ENCODE peak calls at places on chromosomes 7 and 10, in six cellular contexts. One of them, this sample, is unnamed.

GRCh38 chr10:14975672-14976273 is 16.6 kb downstream of the MEIG1 start:
- DNase-seq in GM12892: no peak
- DNase-seq in GM12878: no peak
- DNase-seq in HepG2: no peak
- DNase-seq in K562: peak; percentile 19
- DNase-seq in H1: no peak
- DNase-seq in this sample: no peak

GRCh38 chr7:34371922-34372321 is 286.1 kb upstream of the NPSR1 start:
- DNase-seq in GM12878: no peak
- DNase-seq in H1: no peak
- DNase-seq in HepG2: no peak
- DNase-seq in K562: no peak
- DNase-seq in GM12892: no peak
- DNase-seq in this sample: no peak

GRCh38 chr7:45677311-45677900 is 103.2 kb downstream of the ADCY1 start:
- DNase-seq in HepG2: no peak
- DNase-seq in K562: no peak
- DNase-seq in GM12878: no peak
- DNase-seq in H1: peak; percentile 8
- DNase-seq in GM12892: no peak
- DNase-seq in this sample: no peak

GRCh38 chr10:47372726-47373125 is 11.4 kb downstream of the ZNF488 start:
- DNase-seq in K562: no peak
- DNase-seq in H1: peak; percentile 37
- DNase-seq in HepG2: no peak
- DNase-seq in GM12892: no peak
- DNase-seq in GM12878: no peak
- DNase-seq in this sample: no peak

GRCh38 chr7:20331231-20331880 is 656 bp downstream of the ITGB8 start:
- DNase-seq in H1: no peak
- DNase-seq in GM12878: no peak
- DNase-seq in K562: no peak
- DNase-seq in HepG2: no peak
- DNase-seq in GM12892: peak; percentile 34
- DNase-seq in this sample: peak; percentile 22

GRCh38 chr7:142385528-142386340 is 127.9 kb upstream of the PRSS58 start:
- DNase-seq in GM12878: peak; percentile 13
- DNase-seq in HepG2: peak; percentile 32
- DNase-seq in K562: peak; percentile 75
- DNase-seq in GM12892: no peak
- DNase-seq in H1: peak; percentile 68
- DNase-seq in this sample: peak; percentile 16

GRCh38 chr10:34031410-34031809 is 696.9 kb upstream of the NRP1 start:
- DNase-seq in GM12878: no peak
- DNase-seq in K562: no peak
- DNase-seq in HepG2: no peak
- DNase-seq in H1: no peak
- DNase-seq in GM12892: no peak
- DNase-seq in this sample: no peak

GRCh38 chr10:83343676-83344075 is 795.6 kb upstream of the GHITM start:
- DNase-seq in GM12892: no peak
- DNase-seq in GM12878: no peak
- DNase-seq in H1: no peak
- DNase-seq in HepG2: no peak
- DNase-seq in K562: no peak
- DNase-seq in this sample: no peak

GRCh38 chr10:116170815-116171250 is 102.2 kb downstream of the GFRA1 start:
- DNase-seq in GM12892: no peak
- DNase-seq in K562: no peak
- DNase-seq in HepG2: no peak
- DNase-seq in H1: no peak
- DNase-seq in GM12878: no peak
- DNase-seq in this sample: no peak

GRCh38 chr10:19620867-19621266 is 195.4 kb upstream of the PLXDC2 start:
- DNase-seq in HepG2: no peak
- DNase-seq in GM12878: no peak
- DNase-seq in H1: no peak
- DNase-seq in K562: no peak
- DNase-seq in GM12892: no peak
- DNase-seq in this sample: no peak

GRCh38 chr10:103691723-103692380 is 163.5 kb downstream of the SH3PXD2A start:
- DNase-seq in H1: no peak
- DNase-seq in GM12878: no peak
- DNase-seq in K562: peak; percentile 57
- DNase-seq in GM12892: peak; percentile 58
- DNase-seq in HepG2: no peak
- DNase-seq in this sample: no peak

GRCh38 chr7:101941481-101942383 is 124.3 kb downstream of the CUX1 start:
- DNase-seq in K562: no peak
- DNase-seq in HepG2: no peak
- DNase-seq in GM12878: no peak
- DNase-seq in H1: no peak
- DNase-seq in GM12892: no peak
- DNase-seq in this sample: no peak

GRCh38 chr7:124030964-124031363 is 1.9 kb downstream of the TMEM229A start:
- DNase-seq in K562: no peak
- DNase-seq in GM12892: no peak
- DNase-seq in GM12878: no peak
- DNase-seq in H1: no peak
- DNase-seq in HepG2: no peak
- DNase-seq in this sample: no peak

GRCh38 chr10:33041783-33042437 is 83.9 kb upstream of the ITGB1 start:
- DNase-seq in GM12892: no peak
- DNase-seq in GM12878: no peak
- DNase-seq in H1: peak; percentile 44
- DNase-seq in HepG2: no peak
- DNase-seq in K562: no peak
- DNase-seq in this sample: no peak

GRCh38 chr7:452791-453455 is 66.7 kb downstream of the PDGFA start:
- DNase-seq in GM12878: no peak
- DNase-seq in GM12892: peak; percentile 61
- DNase-seq in H1: no peak
- DNase-seq in HepG2: no peak
- DNase-seq in K562: no peak
- DNase-seq in this sample: no peak

GRCh38 chr10:29317423-29318021 is 28.7 kb downstream of the LYZL1 start:
- DNase-seq in GM12878: no peak
- DNase-seq in GM12892: no peak
- DNase-seq in HepG2: peak; percentile 73
- DNase-seq in H1: no peak
- DNase-seq in K562: no peak
- DNase-seq in this sample: no peak

DNA sequence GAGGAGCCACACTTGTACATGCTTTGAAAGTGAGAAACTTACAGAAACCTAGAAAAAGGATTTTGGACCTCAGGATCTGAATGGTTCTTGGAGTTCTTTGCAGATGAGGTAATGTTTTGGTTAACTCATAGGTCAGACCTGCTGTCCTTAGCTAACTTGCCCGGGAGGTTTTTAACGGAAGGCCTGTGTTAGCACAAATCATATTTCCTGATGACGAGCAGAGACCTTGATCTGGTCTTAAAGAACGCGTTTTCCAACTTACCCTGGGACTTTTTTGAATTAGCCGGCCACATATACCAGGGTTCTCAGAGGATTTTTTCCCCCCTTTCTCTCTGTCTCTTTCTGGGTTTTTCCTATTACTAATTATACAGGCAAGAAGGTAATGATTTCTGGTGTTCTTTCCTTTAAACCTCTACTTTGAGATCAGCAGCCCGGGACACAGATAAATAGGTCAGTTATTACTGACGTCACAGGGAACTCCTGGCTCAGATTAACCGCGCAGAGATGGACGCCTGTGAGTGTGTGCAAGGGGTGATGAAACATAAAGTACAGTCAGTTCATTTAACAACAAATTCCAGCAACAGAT is 101.8 kb upstream of the KLF6 start:
- DNase-seq in H1: no peak
- DNase-seq in GM12892: no peak
- DNase-seq in HepG2: peak; percentile 90
- DNase-seq in K562: no peak
- DNase-seq in GM12878: no peak
- DNase-seq in this sample: no peak
- TF ChIP-seq TAF1 in H1: no peak
- TF ChIP-seq TAF1 in GM12892: no peak
- TF ChIP-seq TAF1 in HepG2: no peak
- TF ChIP-seq TAF1 in K562: no peak
- TF ChIP-seq TAF1 in GM12878: no peak
- TF ChIP-seq TAF1 in this sample: no peak

GRCh38 chr7:130877676-130878305 is 143.8 kb upstream of the KLF14 start:
- DNase-seq in GM12878: no peak
- DNase-seq in HepG2: no peak
- DNase-seq in H1: no peak
- DNase-seq in GM12892: no peak
- DNase-seq in K562: no peak
- DNase-seq in this sample: no peak
- TF ChIP-seq POLR2AphosphoS5 in GM12878: no peak
- TF ChIP-seq POLR2AphosphoS5 in HepG2: no peak
- TF ChIP-seq POLR2AphosphoS5 in H1: no peak
- TF ChIP-seq POLR2AphosphoS5 in GM12892: no peak
- TF ChIP-seq POLR2AphosphoS5 in K562: no peak
- TF ChIP-seq POLR2AphosphoS5 in this sample: no peak

DNA sequence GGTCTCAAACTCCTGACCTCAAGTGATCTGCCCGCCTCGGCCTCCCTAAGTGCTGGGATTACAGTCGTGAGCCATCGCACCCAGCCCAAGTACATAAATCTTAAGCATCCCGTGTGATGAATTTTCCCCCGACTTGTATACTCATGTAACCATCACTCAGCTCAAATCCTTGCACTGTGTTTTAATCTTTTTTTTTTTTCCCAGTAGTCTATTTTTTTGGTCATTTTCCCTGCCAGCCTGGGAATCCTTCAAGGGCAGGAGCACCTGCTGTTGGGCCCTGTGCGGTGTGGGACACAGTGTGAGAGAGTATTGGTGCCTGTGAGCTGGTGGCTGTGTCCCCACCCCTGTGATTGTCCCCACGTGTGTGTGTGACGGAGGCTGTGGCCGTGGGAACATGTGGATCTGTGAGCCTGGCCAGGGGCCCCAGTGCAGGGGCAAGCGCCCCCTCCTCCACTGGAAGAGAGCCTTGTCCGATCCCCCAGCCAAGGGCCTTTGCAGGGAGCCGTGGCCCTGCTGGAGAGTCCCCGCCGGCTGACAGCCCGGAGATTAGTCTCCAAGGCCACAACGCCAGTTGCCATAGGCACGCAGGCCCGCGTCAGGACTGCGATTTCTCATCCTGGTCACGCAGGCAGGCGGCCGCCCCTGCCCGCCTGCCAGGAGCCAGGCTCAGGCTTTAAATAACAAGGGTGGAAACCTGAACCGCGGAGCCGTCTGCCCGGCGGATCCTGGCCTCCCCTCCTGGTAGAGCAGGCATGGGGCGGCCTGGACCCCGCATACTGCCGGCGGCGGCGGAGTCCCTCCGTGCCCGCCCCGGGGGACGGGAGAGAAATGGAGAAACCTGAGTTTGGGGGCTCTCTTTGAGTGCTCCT is 26.5 kb downstream of the GTF2IRD1 start:
- DNase-seq in GM12892: no peak
- DNase-seq in HepG2: peak; percentile 62
- DNase-seq in K562: no peak
- DNase-seq in H1: peak; percentile 81
- DNase-seq in GM12878: no peak
- DNase-seq in this sample: peak; percentile 55
- TF ChIP-seq POLR2A in GM12892: no peak
- TF ChIP-seq POLR2A in HepG2: no peak
- TF ChIP-seq POLR2A in K562: no peak
- TF ChIP-seq POLR2A in H1: no peak
- TF ChIP-seq POLR2A in GM12878: no peak
- TF ChIP-seq POLR2A in this sample: no peak

DNA sequence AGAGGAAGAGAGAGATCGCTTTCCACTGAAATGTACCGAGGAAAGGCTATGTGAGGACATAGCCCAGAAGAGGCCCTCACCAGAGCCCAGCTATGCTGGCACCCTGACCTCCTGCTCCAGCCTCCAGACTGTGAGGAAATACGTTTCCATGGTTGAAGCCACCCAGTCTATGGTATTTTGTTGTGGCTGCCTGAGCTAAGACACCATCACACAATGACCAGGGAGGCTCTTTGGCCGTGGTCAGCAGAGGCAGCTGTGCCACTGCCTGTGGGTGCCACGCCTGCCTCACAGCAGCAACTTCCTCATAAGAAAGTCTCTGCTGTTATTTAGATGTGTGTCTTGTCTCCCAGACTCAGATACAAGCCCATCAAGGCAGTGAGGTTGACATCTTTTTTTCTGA is 182.7 kb upstream of the PLXNA4 start:
- DNase-seq in GM12878: no peak
- DNase-seq in K562: no peak
- DNase-seq in GM12892: no peak
- DNase-seq in HepG2: no peak
- DNase-seq in H1: no peak
- DNase-seq in this sample: no peak
- TF ChIP-seq TAF1 in GM12878: no peak
- TF ChIP-seq TAF1 in K562: no peak
- TF ChIP-seq TAF1 in GM12892: no peak
- TF ChIP-seq TAF1 in HepG2: no peak
- TF ChIP-seq TAF1 in H1: no peak
- TF ChIP-seq TAF1 in this sample: no peak

GRCh38 chr10:25174461-25175230 is at the start of gene GPR158:
- DNase-seq in H1: peak; percentile 95
- DNase-seq in GM12892: no peak
- DNase-seq in HepG2: peak; percentile 55
- DNase-seq in K562: peak; percentile 84
- DNase-seq in GM12878: no peak
- DNase-seq in this sample: peak; percentile 44
- TF ChIP-seq POLR2AphosphoS5 in H1: no peak
- TF ChIP-seq POLR2AphosphoS5 in GM12892: no peak
- TF ChIP-seq POLR2AphosphoS5 in HepG2: no peak
- TF ChIP-seq POLR2AphosphoS5 in K562: no peak
- TF ChIP-seq POLR2AphosphoS5 in GM12878: no peak
- TF ChIP-seq POLR2AphosphoS5 in this sample: no peak

DNA sequence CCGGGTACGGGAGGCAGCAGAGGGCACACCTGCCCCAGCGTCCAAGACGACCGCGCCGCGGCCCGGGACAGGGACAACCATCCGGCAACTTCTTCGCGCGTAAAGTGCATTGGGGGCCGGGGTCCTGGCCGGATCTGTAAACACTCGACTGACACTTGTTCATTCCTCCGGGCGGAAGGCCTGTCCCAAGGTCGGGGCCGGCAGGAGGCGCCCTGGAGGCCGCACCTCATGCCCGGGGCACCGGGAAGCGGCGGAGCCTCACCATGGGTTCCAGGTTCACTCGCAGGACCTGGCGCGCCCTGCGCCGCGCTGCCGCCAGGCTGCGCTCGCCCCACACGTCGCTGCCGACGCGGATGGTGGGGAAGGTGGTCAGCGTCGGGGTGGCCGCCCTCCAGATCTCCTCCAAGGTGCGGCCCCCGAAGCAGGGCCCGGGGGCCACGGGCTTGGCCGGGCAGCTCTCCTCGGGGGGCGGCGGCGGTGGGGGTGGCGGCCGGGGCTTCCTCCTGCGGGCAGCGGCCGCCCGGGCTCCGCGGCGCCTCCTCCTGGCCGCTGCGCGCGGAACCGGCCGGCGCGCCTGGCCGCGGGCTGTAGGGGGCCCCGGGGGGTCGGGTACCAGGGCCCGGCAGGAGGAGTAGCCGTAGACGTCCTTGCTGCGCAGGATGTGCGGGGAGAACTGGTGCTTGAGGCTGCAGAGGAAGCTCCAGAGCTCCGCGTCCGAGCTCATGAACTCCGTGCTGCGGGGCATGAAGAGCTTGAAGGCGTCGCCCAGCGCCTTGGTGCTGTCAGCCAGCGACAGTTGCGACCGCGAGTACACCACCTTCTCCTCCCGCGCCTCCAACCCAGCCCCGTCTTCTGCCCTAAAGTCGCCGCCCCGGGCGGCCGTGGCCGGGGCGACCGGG is 746 bp downstream of the CCDC71L start:
- DNase-seq in H1: peak; percentile 92
- DNase-seq in K562: peak; percentile 89
- DNase-seq in GM12878: peak; percentile 51
- DNase-seq in GM12892: peak; percentile 68
- DNase-seq in HepG2: no peak
- DNase-seq in this sample: peak; percentile 73
- TF ChIP-seq POLR2A in H1: peak; percentile 62
- TF ChIP-seq POLR2A in K562: peak; percentile 55
- TF ChIP-seq POLR2A in GM12878: peak; percentile 78
- TF ChIP-seq POLR2A in GM12892: peak; percentile 37
- TF ChIP-seq POLR2A in HepG2: no peak
- TF ChIP-seq POLR2A in this sample: no peak

This sample was measured in GM12891.